ENCODE peak calls at places on chromosomes 3 and 15, in five cellular contexts. R is IMR-90, A is H1, F is mesenchymal stem cell, W is mesendoderm. D is an unnamed sample.

GRCh38 chr3:173750095-173750494 is 352.6 kb downstream of the NLGN1 start:
- DNase-seq in R (peak; percentile 54), W (peak; percentile 25), A (no peak), F (peak; percentile 66), D (peak; percentile 82)

GRCh38 chr15:25055356-25056068 is 100.7 kb downstream of the SNRPN start:
- DNase-seq in R (no peak), A (no peak), W (no peak), F (no peak), D (no peak)

GRCh38 chr3:127488141-127488672 is 102.3 kb downstream of the TPRA1 start:
- DNase-seq in F (no peak), A (no peak), R (no peak), W (no peak), D (no peak)

GRCh38 chr3:120795017-120795648 is 52.6 kb downstream of the GTF2E1 start:
- DNase-seq in W (peak; percentile 88), R (peak; percentile 82), A (peak; percentile 70), F (peak; percentile 83), D (peak; percentile 76)

GRCh38 chr15:95024388-95024787 is 793.0 kb downstream of the MCTP2 start:
- DNase-seq in F (peak; percentile 54), W (peak; percentile 78), R (peak; percentile 59), A (no peak), D (no peak)

GRCh38 chr3:81823882-81824395 is 62.5 kb upstream of the GBE1 start:
- DNase-seq in F (peak; percentile 5), R (no peak), W (no peak), A (peak; percentile 10), D (peak; percentile 1)

GRCh38 chr3:94626599-94626998 is 563.7 kb downstream of the NSUN3 start:
- DNase-seq in F (no peak), A (no peak), R (no peak), W (no peak), D (no peak)

GRCh38 chr15:76168237-76168984 is 108.6 kb downstream of the TMEM266 start:
- DNase-seq in R (no peak), A (no peak), F (no peak), W (no peak), D (no peak)

GRCh38 chr3:101531473-101532086 is 18.6 kb upstream of the SENP7 start:
- DNase-seq in W (peak; percentile 29), F (peak; percentile 50), R (no peak), A (no peak), D (no peak)

GRCh38 chr3:53286727-53287412 is 31.0 kb upstream of the TKT start:
- DNase-seq in F (peak; percentile 74), W (peak; percentile 84), R (peak; percentile 76), A (no peak), D (no peak)

GRCh38 chr3:126544596-126545281 is 14.0 kb downstream of the C3orf22 start:
- DNase-seq in R (no peak), F (no peak), A (no peak), W (no peak), D (no peak)

GRCh38 chr3:42351221-42351620 is 59.2 kb downstream of the LYZL4 start:
- DNase-seq in A (no peak), F (no peak), R (peak; percentile 4), W (no peak), D (no peak)

GRCh38 chr3:127053450-127053849 is 70.5 kb downstream of the PLXNA1 start:
- DNase-seq in F (no peak), R (no peak), A (no peak), W (no peak), D (no peak)

GRCh38 chr3:112531358-112531781 is 30.4 kb downstream of the ATG3 start:
- DNase-seq in A (no peak), W (peak; percentile 16), R (peak; percentile 49), F (peak; percentile 46), D (no peak)

GRCh38 chr3:72961766-72962165 is 34.8 kb upstream of the PPP4R2 start:
- DNase-seq in W (no peak), F (peak; percentile 39), A (no peak), R (no peak), D (peak; percentile 59)

GRCh38 chr3:47162695-47163022 is 1.3 kb downstream of the SETD2 start:
- DNase-seq in A (no peak), F (peak; percentile 43), R (peak; percentile 16), W (peak; percentile 45), D (no peak)

GRCh38 chr3:47163990-47164848 is at the start of gene SETD2:
- DNase-seq in W (peak; percentile 97), F (peak; percentile 94), A (peak; percentile 81), R (peak; percentile 90), D (peak; percentile 76)

GRCh38 chr3:47159820-47160219 is 4.1 kb downstream of the SETD2 start:
- DNase-seq in R (no peak), A (no peak), W (peak; percentile 15), F (no peak), D (no peak)

GRCh38 chr3:47161983-47162694 is 1.8 kb downstream of the SETD2 start:
- DNase-seq in R (no peak), F (peak; percentile 11), W (no peak), A (no peak), D (no peak)

GRCh38 chr3:47163023-47163989 is 607 bp downstream of the SETD2 start:
- DNase-seq in R (peak; percentile 27), F (peak; percentile 59), W (peak; percentile 52), A (no peak), D (peak; percentile 64)
- H4K8ac ChIP-seq in R (peak overlapping the region; percentile 86), F (peak overlapping the region; percentile 76), W (peak overlapping the region; percentile 57), A (peak overlapping the region; percentile 98), D (peak overlapping the region; percentile 92)

GRCh38 chr3:163671201-163671600 is 1407.1 kb downstream of the SI start:
- DNase-seq in F (no peak), R (no peak), A (no peak), W (peak; percentile 4), D (no peak)
- H4K8ac ChIP-seq in F (no peak overlapping the region), R (no peak overlapping the region), A (no peak overlapping the region), W (no peak overlapping the region), D (peak overlapping the region; percentile 19)

GRCh38 chr3:45689787-45690145 is 570 bp downstream of the SACM1L start:
- DNase-seq in F (no peak), W (peak; percentile 18), R (no peak), A (no peak), D (peak; percentile 7)

GRCh38 chr3:45693941-45694521 is 4.8 kb downstream of the SACM1L start:
- DNase-seq in W (no peak), A (no peak), R (no peak), F (peak; percentile 15), D (no peak)

GRCh38 chr3:45688882-45689786 is at the start of gene SACM1L:
- DNase-seq in W (peak; percentile 99), A (peak; percentile 97), R (peak; percentile 99), F (peak; percentile 99), D (peak; percentile 99)

GRCh38 chr3:45690331-45691035 is 1.3 kb downstream of the SACM1L start:
- DNase-seq in F (peak; percentile 30), R (no peak), W (peak; percentile 43), A (no peak), D (no peak)

DNA sequence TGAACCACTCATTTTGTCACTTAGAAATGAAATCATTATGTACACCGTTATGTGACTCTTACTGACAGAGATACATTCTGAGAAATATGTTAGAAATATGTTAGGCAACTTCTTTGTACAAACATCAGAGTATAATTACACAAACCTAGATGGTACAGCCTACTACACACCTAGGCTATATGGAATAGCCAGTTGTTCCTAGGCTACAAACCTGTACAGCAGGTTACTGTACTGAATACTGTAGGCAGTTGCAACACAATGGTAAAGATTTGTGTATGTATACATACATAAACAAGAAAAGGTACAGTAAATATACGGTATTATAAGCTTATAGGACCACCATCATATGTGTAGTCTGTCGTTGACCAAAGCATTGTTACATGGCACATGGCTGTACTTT is 3.7 kb downstream of the SACM1L start:
- DNase-seq in W (no peak), F (no peak), A (no peak), R (no peak), D (no peak)
- H4K8ac ChIP-seq in W (no peak overlapping the region), F (no peak overlapping the region), A (no peak overlapping the region), R (no peak overlapping the region), D (no peak overlapping the region)

GRCh38 chr3:194935061-194935460 is 249.4 kb downstream of the FAM43A start:
- DNase-seq in R (no peak), A (no peak), W (no peak), F (no peak), D (peak; percentile 63)
- H4K8ac ChIP-seq in R (no peak overlapping the region), A (no peak overlapping the region), W (no peak overlapping the region), F (no peak overlapping the region), D (no peak overlapping the region)

D was measured in trophoblast cell.